ENCODE peak calls at places on chromosome 14, in four cellular contexts. Q, S, W and X are unnamed samples.

GRCh38 chr14:59360923-59361794 is 104.0 kb downstream of the GPR135 start:
- DNase-seq in Q (peak), S (peak), W (peak), X (peak)

GRCh38 chr14:58200480-58200841 is 512 bp downstream of the ACTR10 start:
- DNase-seq in Q (no peak), S (no peak), W (no peak), X (no peak)

GRCh38 chr14:93901813-93902212 is 25.3 kb upstream of the FAM181A start:
- DNase-seq in Q (no peak), S (no peak), W (no peak), X (no peak)

GRCh38 chr14:59870277-59871165 is at the start of gene RTN1:
- DNase-seq in Q (peak), S (no peak), W (no peak), X (peak)

GRCh38 chr14:31492759-31493498 is 5.1 kb upstream of the GPR33 start:
- DNase-seq in Q (no peak), S (no peak), W (no peak), X (no peak)

GRCh38 chr14:50344116-50344775 is 32.1 kb downstream of the DMAC2L start:
- DNase-seq in Q (no peak), S (no peak), W (no peak), X (no peak)

GRCh38 chr14:86540636-86541247 is 1010.8 kb downstream of the FLRT2 start:
- DNase-seq in Q (no peak), S (no peak), W (no peak), X (no peak)

GRCh38 chr14:61438860-61439765 is 117.7 kb downstream of the PRKCH start:
- DNase-seq in Q (no peak), S (no peak), W (no peak), X (peak)

GRCh38 chr14:78425332-78425731 is 255.2 kb downstream of the NRXN3 start:
- DNase-seq in Q (no peak), S (no peak), W (no peak), X (no peak)

DNA sequence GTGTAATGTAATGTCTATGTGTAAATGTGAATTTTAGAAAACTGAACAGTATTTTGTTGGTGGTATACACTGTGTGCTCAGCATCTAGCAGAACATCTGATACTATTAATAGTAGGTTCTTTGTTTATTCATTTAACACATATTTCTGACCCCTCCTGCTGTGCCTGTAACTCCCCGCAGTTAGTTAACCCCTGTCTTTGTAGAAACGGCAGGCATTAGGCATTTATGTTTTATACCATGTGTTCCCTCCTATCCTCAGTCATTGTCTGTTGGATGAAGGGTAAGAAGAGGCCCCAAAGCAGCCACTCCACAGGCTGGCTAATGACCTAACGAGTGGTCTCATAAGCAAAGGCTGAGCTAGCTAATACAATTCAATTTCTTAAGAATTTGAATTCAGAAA is 170.8 kb downstream of the TMX1 start:
- DNase-seq in Q (no peak), S (no peak), W (no peak), X (no peak)
- TF ChIP-seq JUND in Q (no peak), S (no peak), W (no peak), X (no peak)

DNA sequence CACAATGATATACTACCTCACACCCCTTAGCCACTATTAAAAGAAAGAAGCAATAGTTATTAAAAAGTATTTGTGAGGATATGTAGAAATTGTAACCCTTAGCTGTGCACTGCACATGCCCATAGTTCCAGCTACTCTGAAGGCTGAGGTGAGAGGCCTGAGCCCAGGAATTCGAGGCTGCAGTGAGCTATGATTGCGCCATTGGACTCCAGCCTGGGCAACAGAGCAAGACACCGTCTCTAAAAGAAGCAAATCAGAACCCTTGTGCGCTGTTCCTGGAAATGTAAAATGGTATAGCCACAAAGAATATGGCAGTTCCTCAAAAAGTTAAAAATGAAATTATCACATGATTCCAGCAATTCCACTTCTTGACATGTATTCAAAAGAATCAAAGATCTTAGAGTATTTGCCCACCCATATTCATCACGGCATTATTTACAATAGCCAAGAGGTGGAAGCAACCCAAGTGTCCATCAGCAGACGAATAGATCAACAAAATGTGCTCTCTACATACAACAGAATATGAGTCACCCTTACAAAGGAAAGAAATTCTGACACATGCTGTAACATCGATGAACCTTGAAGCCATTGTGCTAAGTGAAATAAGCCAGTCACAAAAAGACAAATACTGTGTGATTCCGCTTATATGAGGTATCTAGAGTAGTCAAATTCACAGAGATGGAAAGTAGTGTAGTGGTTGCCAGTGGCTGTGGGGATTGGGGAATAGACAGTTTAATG is 23.7 kb upstream of the YLPM1 start:
- DNase-seq in Q (no peak), S (no peak), W (no peak), X (no peak)
- TF ChIP-seq JUND in Q (no peak), S (no peak), W (no peak), X (no peak)

GRCh38 chr14:65373011-65373670 is 39.4 kb upstream of the FUT8 start:
- DNase-seq in Q (no peak), S (no peak), W (no peak), X (no peak)

GRCh38 chr14:65382586-65382985 is 29.9 kb upstream of the FUT8 start:
- DNase-seq in Q (no peak), S (no peak), W (no peak), X (no peak)

GRCh38 chr14:65373671-65374039 is 38.9 kb upstream of the FUT8 start:
- DNase-seq in Q (no peak), S (no peak), W (no peak), X (no peak)

GRCh38 chr14:65371784-65372183 is 40.7 kb upstream of the FUT8 start:
- DNase-seq in Q (no peak), S (no peak), W (no peak), X (no peak)

GRCh38 chr14:65377576-65377975 is 35.0 kb upstream of the FUT8 start:
- DNase-seq in Q (no peak), S (no peak), W (no peak), X (no peak)
- TF ChIP-seq JUND in Q (no peak), S (no peak), W (no peak), X (no peak)

DNA sequence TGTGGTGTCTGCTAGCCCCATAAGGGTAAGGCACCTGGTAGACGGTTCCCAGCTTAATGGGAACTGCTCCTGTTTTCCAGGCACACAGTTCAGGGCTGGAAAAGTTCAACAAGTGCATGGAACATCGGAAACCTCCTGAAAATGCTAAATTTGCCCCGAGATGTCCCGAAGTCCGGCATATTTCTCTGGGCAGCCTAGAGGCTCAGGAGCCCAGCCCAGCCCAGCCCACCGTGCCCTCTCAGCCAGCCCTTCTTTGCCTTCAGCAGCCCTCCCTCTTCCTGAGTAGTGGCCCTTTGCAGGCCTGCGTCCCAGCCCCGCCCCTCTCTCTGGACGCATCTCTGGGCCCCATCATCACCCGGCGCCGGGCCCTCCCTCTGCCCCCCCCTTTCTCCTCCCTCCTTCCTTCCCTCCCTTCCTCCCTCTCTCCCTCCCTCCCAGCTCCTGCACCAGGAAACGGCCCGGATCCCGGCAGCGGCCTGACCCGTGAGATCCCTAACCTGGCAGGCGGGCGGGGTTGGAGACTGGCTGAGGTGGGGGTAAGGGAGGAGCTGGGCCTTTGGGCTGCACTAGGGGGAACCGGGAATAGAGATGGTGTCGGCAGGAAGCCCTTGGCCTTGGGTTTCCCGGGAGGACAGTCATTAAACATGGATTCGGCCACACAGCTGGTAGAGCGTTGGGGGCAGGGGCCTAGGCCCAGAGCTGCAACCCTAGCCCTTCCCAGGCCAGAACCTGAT is at the start of gene BCL2L2:
- DNase-seq in Q (peak), S (peak), W (peak), X (peak)
- TF ChIP-seq JUND in Q (no peak), S (peak), W (no peak), X (no peak)

DNA sequence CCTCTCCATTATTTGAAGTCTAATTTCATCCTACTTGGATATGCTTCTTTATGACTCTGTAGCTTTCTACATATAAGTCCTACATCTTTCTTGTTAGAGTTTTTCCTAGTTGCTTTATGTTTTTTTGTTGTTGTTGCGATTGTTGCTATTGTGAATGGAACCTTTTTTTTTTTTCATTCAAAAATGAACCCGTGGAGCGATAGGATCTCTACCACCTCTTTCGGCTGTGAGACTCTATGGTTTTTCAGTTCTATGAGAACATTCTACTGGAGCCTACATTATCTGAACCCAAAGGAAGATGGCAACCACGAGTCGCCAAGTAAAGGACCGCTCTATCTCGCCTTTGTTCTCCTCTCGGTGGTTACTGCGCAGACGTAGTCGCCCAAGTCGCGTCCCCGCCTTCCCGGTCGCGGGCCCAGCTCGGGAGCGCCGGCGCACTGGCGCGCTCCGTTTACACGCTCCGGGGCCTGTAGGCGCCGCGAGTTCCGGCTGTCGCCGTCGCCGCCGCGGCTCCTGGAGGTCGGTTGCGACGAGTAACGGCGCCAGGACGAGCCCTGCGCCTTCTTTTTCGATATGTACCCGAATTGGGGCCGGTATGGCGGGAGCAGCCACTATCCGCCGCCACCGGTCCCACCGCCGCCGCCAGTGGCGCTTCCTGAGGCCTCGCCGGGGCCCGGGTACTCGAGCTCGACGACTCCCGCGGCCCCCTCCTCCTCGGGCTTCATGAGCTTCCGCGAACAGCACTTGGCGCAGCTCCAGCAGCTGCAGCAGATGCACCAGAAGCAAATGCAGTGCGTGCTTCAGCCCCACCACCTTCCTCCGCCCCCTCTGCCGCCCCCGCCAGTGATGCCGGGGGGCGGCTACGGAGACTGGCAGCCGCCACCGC is at the start of gene YLPM1:
- DNase-seq in Q (peak), S (peak), W (peak), X (peak)
- TF ChIP-seq JUND in Q (no peak), S (peak), W (no peak), X (no peak)

DNA sequence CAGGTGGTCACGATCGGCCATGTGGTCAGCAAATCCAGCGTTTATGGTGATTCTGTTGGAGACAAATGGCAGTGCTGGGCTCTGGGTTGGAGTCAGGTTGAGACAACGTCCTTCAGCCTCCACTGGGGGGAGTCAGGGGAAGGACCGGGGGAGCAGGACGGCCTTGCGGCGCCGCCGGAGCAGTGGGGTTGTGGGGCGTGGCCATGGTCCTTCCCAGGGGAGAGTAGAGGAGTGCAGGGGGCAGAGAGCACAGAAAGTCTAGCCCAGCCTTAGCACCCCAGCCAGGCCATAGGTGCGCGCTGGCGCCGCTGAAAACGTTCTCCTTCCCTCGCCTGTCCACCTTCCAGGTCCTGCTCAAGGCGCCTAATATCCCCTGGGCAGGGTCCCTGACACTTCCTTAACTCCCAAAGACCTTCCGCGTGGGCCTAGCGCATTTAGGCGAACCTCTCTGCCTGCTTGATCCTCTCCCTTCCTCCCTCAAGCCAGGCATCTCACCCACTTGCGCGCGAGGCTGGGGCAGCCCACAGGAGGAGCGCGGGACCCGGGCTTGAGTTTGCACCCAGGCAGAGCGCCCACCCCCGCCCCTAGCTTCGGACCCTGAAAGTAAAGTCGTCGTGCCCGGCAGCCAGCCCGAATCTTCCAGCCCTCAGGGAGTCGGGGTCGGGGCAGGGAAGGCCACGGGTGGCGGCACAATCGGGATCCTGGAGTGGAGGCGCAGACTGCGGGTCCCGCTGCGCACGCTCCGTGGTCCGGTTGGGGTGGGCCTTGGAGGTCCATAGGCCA is 3.1 kb upstream of the KIF26A start:
- DNase-seq in Q (peak), S (no peak), W (no peak), X (peak)
- TF ChIP-seq JUND in Q (no peak), S (no peak), W (no peak), X (no peak)

DNA sequence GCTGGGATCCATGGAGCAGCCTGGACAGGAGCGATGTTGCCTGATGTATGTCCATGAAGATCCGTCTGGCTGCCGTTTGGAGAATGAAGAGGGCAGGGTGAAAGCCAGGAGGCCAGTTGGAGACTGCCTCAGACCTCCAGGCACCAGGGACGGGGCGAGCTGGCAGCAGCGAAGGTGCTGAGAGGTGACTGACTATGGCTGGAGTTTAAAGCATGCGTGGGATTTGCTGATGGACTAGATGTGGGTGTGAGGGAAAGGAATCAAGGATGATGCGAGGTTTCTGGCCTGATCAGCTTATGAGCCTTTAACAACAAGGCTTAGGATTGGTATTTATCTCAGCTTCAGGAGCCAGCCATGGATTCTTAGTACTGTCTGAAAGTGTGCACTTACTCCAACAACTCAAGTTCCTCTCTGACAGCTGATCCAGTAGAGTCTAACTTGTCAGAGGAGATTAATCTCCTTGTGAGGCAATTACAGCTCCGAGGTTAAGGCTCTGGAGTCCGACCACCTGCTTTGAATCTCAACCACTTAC is 49.4 kb downstream of the DYNC1H1 start:
- DNase-seq in Q (no peak), S (no peak), W (no peak), X (no peak)
- TF ChIP-seq JUND in Q (no peak), S (no peak), W (no peak), X (no peak)

DNA sequence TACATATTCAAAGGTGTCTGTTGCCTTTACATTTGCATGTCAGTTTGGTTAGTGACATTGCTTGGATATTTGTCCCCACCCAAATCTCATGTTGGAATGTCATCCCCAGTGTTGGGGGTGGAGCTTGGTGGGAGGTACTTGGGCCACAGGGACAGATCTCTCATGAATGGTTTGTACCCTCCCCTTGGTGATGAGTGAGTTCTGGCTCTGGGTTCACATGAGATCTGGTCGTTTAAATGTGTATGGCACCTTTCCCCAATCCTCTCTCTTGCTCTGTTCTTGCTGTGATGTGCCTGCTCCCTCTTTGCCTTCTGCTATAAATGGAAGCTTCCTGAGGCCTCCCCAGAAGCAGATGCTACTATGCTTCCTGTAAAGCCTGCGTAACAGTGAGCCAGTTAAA is 207.9 kb upstream of the DIO3 start:
- DNase-seq in Q (no peak), S (no peak), W (no peak), X (no peak)
- TF ChIP-seq JUND in Q (no peak), S (no peak), W (no peak), X (no peak)